ENCODE peak calls at places on chromosomes 7 and 10, in six cellular contexts. J is IMR-90, A is mesendoderm, Q is H1, R is trophoblast cell, O is mesenchymal stem cell. Z is an unnamed sample.
A peak's percentile ranks its signal among the peaks of the same experiment; 100 is the strongest.

GRCh38 chr7:7183833-7184463 is 1.6 kb downstream of the C1GALT1 start:
- DNase-seq in J (no peak), A (no peak), Q (no peak), O (peak; percentile 14), R (peak; percentile 11), Z (no peak)

GRCh38 chr10:93745411-93746065 is 12.2 kb upstream of the LGI1 start:
- DNase-seq in R (no peak), A (peak; percentile 85), O (peak; percentile 82), Q (peak; percentile 27), J (no peak), Z (peak; percentile 67)

GRCh38 chr7:76095908-76096307 is 48.0 kb downstream of the MDH2 start:
- DNase-seq in J (no peak), Q (no peak), A (no peak), R (no peak), O (no peak), Z (no peak)

GRCh38 chr7:84194484-84195260 is at the start of gene SEMA3A:
- DNase-seq in A (peak; percentile 94), J (peak; percentile 94), R (peak; percentile 50), O (peak; percentile 95), Q (no peak), Z (peak; percentile 80)

GRCh38 chr10:119166564-119166963 is 1.1 kb upstream of the SFXN4 start:
- DNase-seq in A (no peak), O (no peak), R (no peak), J (no peak), Q (no peak), Z (no peak)

GRCh38 chr10:44969854-44970253 is 8.8 kb downstream of the DEPP1 start:
- DNase-seq in J (no peak), O (no peak), A (no peak), R (no peak), Q (no peak), Z (no peak)

GRCh38 chr7:70325509-70326101 is 727.3 kb downstream of the AUTS2 start:
- DNase-seq in J (peak; percentile 9), Q (no peak), R (no peak), A (no peak), O (peak; percentile 41), Z (no peak)

GRCh38 chr7:19674266-19674960 is 34.4 kb downstream of the POLR1F start:
- DNase-seq in A (peak; percentile 2), J (no peak), Q (no peak), R (no peak), O (peak; percentile 70), Z (no peak)

GRCh38 chr7:504221-505081 is 15.2 kb downstream of the PDGFA start:
- DNase-seq in A (no peak), Q (no peak), R (no peak), J (no peak), O (no peak), Z (no peak)

GRCh38 chr7:142478479-142479220 is 220.8 kb upstream of the PRSS58 start:
- DNase-seq in Q (no peak), R (peak; percentile 67), J (peak; percentile 64), O (peak; percentile 69), A (peak; percentile 70), Z (no peak)

GRCh38 chr10:116211682-116212081 is 61.3 kb downstream of the GFRA1 start:
- DNase-seq in J (peak; percentile 91), R (no peak), Q (no peak), O (peak; percentile 94), A (no peak), Z (no peak)

GRCh38 chr7:121153995-121154394 is 165.5 kb downstream of the CPED1 start:
- DNase-seq in R (no peak), Q (no peak), O (no peak), A (no peak), J (no peak), Z (no peak)

GRCh38 chr7:70585071-70585470 is 546.9 kb upstream of the GALNT17 start:
- DNase-seq in J (no peak), O (no peak), R (no peak), A (peak; percentile 80), Q (no peak), Z (no peak)

GRCh38 chr7:50266893-50267386 is 37.6 kb upstream of the IKZF1 start:
- DNase-seq in R (no peak), Q (no peak), J (no peak), O (no peak), A (no peak), Z (no peak)

GRCh38 chr10:69217119-69217754 is 2.9 kb upstream of the HKDC1 start:
- DNase-seq in R (peak; percentile 79), Q (no peak), O (peak; percentile 85), A (peak; percentile 92), J (peak; percentile 80), Z (no peak)

GRCh38 chr7:18384491-18385143 is 110.9 kb upstream of the HDAC9 start:
- DNase-seq in O (no peak), J (no peak), Q (no peak), R (no peak), A (peak; percentile 60), Z (no peak)

GRCh38 chr10:551489-552252 is 137.8 kb downstream of the DIP2C start:
- DNase-seq in O (no peak), Q (no peak), R (no peak), J (no peak), A (no peak), Z (no peak)

GRCh38 chr10:55091691-55092328 is 290.8 kb upstream of the PCDH15 start:
- DNase-seq in O (peak; percentile 9), Q (no peak), R (peak; percentile 28), J (peak; percentile 1), A (peak; percentile 5), Z (no peak)

GRCh38 chr10:5604946-5605345 is 61.4 kb downstream of the ASB13 start:
- DNase-seq in A (no peak), J (no peak), O (no peak), Q (no peak), R (no peak), Z (no peak)

DNA sequence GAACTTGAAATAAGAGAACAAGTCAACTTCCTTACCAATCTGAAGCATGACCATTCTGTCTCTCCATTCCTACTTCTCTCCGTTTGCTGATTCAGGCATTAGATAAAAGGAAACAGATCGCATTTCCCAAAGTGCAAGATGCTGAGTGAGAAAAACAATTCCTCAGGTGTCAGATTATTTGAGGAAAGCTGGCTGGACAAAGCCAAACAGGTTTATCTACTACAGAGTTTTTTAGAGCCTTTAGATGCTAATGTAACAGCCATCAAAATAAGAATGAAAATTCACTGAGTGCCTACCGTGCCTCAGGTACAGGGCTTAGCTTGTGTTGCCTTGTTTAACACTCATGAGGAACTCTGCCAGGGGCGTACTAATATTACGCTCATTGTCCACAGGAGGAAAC is 135.9 kb upstream of the MBL2 start:
- DNase-seq in Q (no peak), O (no peak), J (no peak), A (peak; percentile 21), R (peak; percentile 63), Z (no peak)
- H3K4me3 ChIP-seq in Q (peak overlapping the region; percentile 12), O (no peak overlapping the region), J (no peak overlapping the region), A (no peak overlapping the region), R (no peak overlapping the region), Z (no peak overlapping the region)

DNA sequence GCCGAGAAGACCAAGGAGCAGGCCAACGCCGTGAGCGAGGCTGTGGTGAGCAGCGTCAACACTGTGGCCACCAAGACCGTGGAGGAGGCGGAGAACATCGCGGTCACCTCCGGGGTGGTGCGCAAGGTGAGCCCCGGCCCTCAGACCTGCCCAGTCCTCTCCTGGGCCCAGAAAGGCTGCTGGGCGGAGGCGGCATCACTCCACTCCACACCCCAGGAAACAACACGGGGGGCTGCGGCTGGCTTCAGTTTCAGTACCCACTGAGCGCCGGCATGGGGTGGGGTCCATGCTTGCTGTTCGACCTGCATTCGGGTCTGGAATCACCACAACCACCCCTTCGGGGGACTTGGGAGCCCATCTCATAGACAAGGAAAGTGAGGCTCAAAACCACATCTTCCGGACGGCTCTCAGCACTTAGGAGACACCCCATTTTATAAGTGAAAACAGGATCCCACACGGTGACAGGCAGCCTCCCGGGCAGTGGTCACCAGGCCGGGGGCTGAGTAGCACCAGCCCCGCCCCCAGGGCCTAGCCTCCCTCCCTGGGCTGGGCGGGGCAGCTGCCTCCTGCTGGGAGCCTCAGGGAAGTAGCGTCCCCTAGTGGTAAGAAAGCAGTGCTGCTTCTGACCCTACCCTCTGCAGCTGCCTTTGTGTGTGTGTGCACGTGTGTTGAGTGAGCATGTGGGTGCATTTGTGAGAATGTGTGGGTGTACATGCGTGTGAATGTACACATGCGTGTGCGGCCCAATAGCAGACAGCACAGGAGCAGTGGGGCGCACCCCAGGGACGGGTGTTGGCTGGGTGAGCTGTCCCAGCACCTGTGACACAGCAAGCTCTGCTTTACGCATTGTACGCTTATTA is 1.8 kb downstream of the SNCG start:
- DNase-seq in J (peak; percentile 65), Q (no peak), O (peak; percentile 80), A (peak; percentile 87), R (peak; percentile 62), Z (no peak)
- H3K18ac ChIP-seq in J (no peak overlapping the region), Q (peak overlapping the region; percentile 93), O (peak overlapping the region; percentile 96), A (peak overlapping the region; percentile 4), R (peak overlapping the region; percentile 2), Z (peak overlapping the region; percentile 91)

DNA sequence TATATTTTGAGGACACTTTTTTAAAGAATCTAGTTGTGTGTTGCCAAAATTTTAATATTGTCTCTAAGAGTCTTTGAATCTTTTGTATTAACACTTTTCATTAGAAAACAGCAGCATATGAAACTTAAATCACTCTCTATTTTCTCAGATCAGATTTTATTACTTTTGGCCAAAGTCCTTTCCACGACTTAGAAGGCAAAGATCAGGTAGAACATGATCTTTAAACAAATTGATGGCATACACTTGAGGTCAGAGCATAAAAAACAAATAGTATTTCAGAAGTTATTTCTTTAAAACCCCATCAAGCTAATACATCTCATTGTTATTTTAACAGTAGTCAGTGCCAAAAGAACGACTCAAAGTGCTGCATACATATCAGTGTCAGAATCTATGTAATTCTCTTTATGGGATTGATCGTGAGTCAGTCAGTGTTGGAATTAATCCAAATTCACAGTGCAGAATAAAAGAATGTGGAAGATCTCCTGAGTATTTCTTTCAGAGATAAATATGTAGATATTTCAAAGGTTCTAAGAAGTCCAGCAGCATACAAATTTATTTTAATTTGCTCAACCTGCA is 9.6 kb upstream of the AGMO start:
- DNase-seq in Q (no peak), J (peak; percentile 12), R (no peak), A (no peak), O (no peak), Z (no peak)
- H2BK5ac ChIP-seq in Q (no peak overlapping the region), J (no peak overlapping the region), R (no peak overlapping the region), A (no peak overlapping the region), O (no peak overlapping the region), Z (no peak overlapping the region)

GRCh38 chr10:78959217-78959616 is 109.5 kb upstream of the ZMIZ1 start:
- DNase-seq in Q (no peak), A (no peak), R (no peak), O (no peak), J (no peak), Z (no peak)

GRCh38 chr10:78957471-78958039 is 111.2 kb upstream of the ZMIZ1 start:
- DNase-seq in J (peak; percentile 53), Q (no peak), A (no peak), O (no peak), R (no peak), Z (no peak)

GRCh38 chr10:78959901-78960300 is 108.9 kb upstream of the ZMIZ1 start:
- DNase-seq in Q (no peak), A (no peak), O (no peak), J (peak; percentile 36), R (no peak), Z (no peak)

GRCh38 chr10:78961760-78962159 is 107.0 kb upstream of the ZMIZ1 start:
- DNase-seq in R (no peak), Q (no peak), A (peak; percentile 37), O (no peak), J (no peak), Z (no peak)

DNA sequence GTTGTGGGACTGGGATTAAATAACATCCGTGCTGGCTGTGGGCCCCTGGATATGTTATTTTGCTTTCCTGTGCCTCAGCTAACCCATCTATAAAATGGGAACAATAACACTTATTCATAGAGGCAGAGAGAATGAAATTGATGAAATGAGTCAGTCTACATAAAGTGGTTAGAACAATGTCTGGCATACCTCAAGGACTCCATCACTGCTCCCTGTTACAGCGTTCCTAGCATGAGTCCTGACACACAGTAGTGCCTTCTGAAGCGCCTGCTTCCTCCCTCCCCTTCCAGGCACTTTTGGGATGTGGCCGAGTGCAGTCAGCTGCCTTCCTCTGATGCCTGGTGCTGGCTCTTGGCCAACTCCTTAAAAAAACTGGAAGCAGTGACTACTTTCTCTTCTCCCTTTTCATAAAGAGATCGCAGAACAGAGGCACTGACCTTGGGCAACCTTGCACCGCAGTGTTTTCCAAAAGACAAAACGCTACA is 108.4 kb upstream of the ZMIZ1 start:
- DNase-seq in O (peak; percentile 89), Q (no peak), R (peak; percentile 42), A (no peak), J (peak; percentile 90), Z (no peak)
- H3K4me3 ChIP-seq in O (no peak overlapping the region), Q (no peak overlapping the region), R (no peak overlapping the region), A (no peak overlapping the region), J (no peak overlapping the region), Z (no peak overlapping the region)

Z was measured in neuronal stem cell.